ENCODE peak calls at places on chromosomes 7 and 10, in six cellular contexts. J, Y, Q, H, P and K are unnamed samples.
A peak's percentile ranks its signal among the peaks of the same experiment; 100 is the strongest.

GRCh38 chr7:151076863-151077704 is 3.5 kb downstream of the FASTK start:
- DNase-seq in H (no peak), Y (no peak), P (no peak), Q (no peak), J (peak; percentile 79), K (peak; percentile 53)

GRCh38 chr10:30114871-30115270 is 55.5 kb upstream of the JCAD start:
- DNase-seq in H (peak; percentile 24), J (no peak), Q (peak; percentile 24), Y (no peak), P (no peak), K (peak; percentile 4)

GRCh38 chr10:75770634-75771081 is 339.2 kb downstream of the LRMDA start:
- DNase-seq in Q (peak; percentile 75), P (peak; percentile 46), H (peak; percentile 97), J (no peak), Y (no peak), K (no peak)

GRCh38 chr10:118870467-118871243 is 115.9 kb upstream of the CACUL1 start:
- DNase-seq in P (no peak), H (peak; percentile 97), J (peak; percentile 81), Q (peak; percentile 63), Y (no peak), K (no peak)

GRCh38 chr10:124701435-124701834 is 42.7 kb downstream of the FAM53B start:
- DNase-seq in Q (peak; percentile 88), Y (no peak), P (peak; percentile 95), J (peak; percentile 97), H (peak; percentile 90), K (peak; percentile 72)

GRCh38 chr10:58791137-58791536 is 278.5 kb downstream of the BICC1 start:
- DNase-seq in Q (peak; percentile 85), J (no peak), Y (no peak), H (peak; percentile 64), P (no peak), K (no peak)

GRCh38 chr7:135128931-135129330 is 18.9 kb upstream of the TMEM140 start:
- DNase-seq in Q (no peak), P (no peak), H (no peak), Y (no peak), J (no peak), K (no peak)

GRCh38 chr7:81210092-81211064 is 291.5 kb upstream of the SEMA3C start:
- DNase-seq in H (peak; percentile 64), J (no peak), Y (no peak), P (no peak), Q (peak; percentile 95), K (no peak)

GRCh38 chr7:19377611-19378339 is 232.6 kb upstream of the FERD3L start:
- DNase-seq in P (no peak), H (peak; percentile 63), Q (peak; percentile 64), Y (no peak), J (no peak), K (no peak)

GRCh38 chr7:157500171-157500960 is 163.6 kb downstream of the DNAJB6 start:
- DNase-seq in P (no peak), Y (no peak), H (no peak), J (no peak), Q (no peak), K (no peak)

DNA sequence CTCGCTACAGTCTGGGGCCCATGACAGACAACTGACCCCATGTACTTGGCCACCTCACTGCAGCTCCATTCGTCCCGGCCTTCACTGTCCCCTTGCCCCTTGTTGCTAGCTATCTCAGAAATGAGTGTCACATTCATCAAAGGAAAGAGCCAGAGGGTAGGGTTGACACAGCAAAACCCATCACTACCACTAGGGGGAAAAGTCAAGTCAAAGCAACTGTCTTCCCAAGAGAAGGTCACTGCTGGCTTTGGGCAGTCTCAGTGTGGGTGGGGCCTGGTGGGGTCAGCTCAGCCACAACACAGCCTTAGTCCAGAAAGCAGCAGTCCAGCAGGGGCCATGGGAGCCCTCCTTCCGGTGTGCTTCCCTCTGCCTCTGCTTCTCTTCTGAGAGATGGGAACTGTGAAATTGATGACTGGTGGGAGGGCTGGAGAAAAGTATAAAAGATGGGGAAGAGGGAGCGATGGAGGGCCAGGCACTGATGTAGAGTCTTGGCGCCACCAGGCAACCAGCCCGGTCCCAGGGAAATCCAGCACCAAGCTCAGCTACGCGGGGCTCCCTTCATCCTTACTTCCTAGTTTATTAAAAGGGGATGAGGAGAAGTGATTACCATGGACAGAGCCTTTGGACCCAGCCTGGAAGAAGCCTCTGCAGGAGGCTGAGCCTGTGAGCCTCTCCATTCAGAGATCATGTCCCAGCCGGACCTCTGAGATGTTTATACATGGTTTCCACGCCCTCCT is 58.0 kb downstream of the PLXNA4 start:
- DNase-seq in H (peak; percentile 25), P (no peak), Q (peak; percentile 8), J (no peak), Y (no peak), K (no peak)
- TF ChIP-seq CTCF in H (peak; percentile 47), P (peak; percentile 28), Q (peak; percentile 47), J (peak; percentile 22), Y (peak; percentile 64), K (no peak)

DNA sequence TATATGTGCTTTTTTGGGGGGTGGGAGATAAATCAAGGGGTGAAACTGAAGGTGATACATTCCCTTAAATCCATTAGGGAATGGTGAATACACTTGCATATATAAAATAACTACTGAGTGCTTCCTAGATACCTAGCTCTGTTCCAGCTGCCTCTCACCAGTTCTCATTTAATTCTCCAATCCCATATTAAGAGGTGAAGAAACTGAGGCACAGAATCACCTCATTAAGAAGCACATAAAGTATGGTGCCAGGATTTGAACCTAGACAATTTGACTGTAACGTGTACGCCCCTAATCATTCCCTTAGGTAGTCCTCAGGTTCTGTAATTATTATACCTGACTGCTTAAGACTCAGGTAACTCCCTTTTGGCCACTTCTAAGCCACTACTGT is 1.5 kb upstream of the SFR1 start:
- DNase-seq in Y (no peak), Q (no peak), H (no peak), J (no peak), P (no peak), K (no peak)
- H3K4me3 ChIP-seq in Y (peak overlapping the region; percentile 71), Q (peak overlapping the region; percentile 31), H (no peak overlapping the region), J (peak overlapping the region; percentile 82), P (peak overlapping the region; percentile 77), K (no peak overlapping the region)

GRCh38 chr10:62021978-62022802 is 120.7 kb downstream of the ARID5B start:
- DNase-seq in Y (no peak), H (no peak), J (no peak), Q (no peak), P (no peak), K (no peak)

GRCh38 chr10:62020362-62020730 is 118.8 kb downstream of the ARID5B start:
- DNase-seq in Y (no peak), H (no peak), Q (no peak), P (no peak), J (no peak), K (no peak)

GRCh38 chr10:62022830-62023229 is 121.3 kb downstream of the ARID5B start:
- DNase-seq in H (no peak), P (no peak), Y (no peak), J (no peak), Q (no peak), K (no peak)

GRCh38 chr10:62019685-62020361 is 118.3 kb downstream of the ARID5B start:
- DNase-seq in H (no peak), P (no peak), J (no peak), Y (no peak), Q (peak; percentile 52), K (no peak)

DNA sequence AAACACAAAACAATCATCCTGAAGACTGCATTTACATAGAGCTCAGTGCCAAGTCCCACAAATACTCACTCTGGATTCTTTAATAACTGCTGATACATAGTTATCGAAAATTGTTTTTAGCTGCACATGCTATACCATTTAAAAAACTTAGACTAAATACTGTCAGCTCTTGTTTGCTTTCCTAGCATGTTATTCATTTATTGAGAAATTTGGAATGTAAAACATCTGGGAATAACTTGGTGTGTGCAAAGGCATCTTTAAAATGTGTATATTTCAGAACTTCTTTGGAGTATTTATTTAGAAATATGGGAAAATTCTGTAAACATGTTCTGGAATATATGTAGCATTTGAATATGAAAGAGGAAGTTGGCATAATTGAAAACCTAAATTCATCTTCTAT is 119.6 kb downstream of the ARID5B start:
- DNase-seq in Q (no peak), H (no peak), Y (no peak), P (no peak), J (no peak), K (no peak)
- TF ChIP-seq CTCF in Q (no peak), H (no peak), Y (no peak), P (no peak), J (no peak), K (no peak)

GRCh38 chr7:44491229-44491628 is 771 bp upstream of the NUDCD3 start:
- DNase-seq in H (no peak), Q (no peak), J (no peak), P (no peak), Y (no peak), K (no peak)

GRCh38 chr7:44489955-44490350 is 505 bp downstream of the NUDCD3 start:
- DNase-seq in P (no peak), H (peak; percentile 55), Y (no peak), Q (peak; percentile 41), J (no peak), K (peak; percentile 56)

GRCh38 chr7:44490351-44491200 is at the start of gene NUDCD3:
- DNase-seq in J (peak; percentile 96), H (peak; percentile 80), P (peak; percentile 84), Y (peak; percentile 93), Q (peak; percentile 90), K (peak; percentile 88)

GRCh38 chr7:44486693-44487092 is 3.8 kb downstream of the NUDCD3 start:
- DNase-seq in Y (no peak), J (no peak), P (no peak), H (peak; percentile 90), Q (peak; percentile 61), K (no peak)

DNA sequence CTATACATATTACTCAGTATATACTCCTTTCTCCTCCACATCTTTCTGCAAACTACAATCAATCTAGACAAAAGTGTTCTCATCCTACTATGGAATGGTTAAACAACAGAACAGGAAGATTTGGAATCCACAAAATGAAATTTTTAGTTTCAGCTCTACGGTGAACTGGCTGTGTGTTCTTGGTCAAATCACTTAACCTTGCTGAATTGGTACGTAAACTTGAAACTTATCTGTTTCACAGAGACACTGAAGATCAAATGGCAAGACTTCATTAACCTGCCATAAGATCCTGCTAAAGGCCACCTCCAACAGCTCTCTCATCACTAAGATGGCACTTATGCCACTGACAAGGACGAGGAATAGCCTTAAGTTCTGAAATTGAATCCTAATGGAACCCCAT is 1.5 kb downstream of the NUDCD3 start:
- DNase-seq in J (no peak), Y (no peak), Q (no peak), P (no peak), H (no peak), K (no peak)
- H3K4me3 ChIP-seq in J (peak overlapping the region; percentile 84), Y (peak overlapping the region; percentile 94), Q (peak overlapping the region; percentile 89), P (peak overlapping the region; percentile 95), H (peak overlapping the region; percentile 89), K (no peak overlapping the region)

GRCh38 chr7:31114593-31115343 is 62.7 kb downstream of the ADCYAP1R1 start:
- DNase-seq in Y (no peak), P (no peak), H (peak; percentile 51), J (no peak), Q (peak; percentile 57), K (peak; percentile 7)
- TF ChIP-seq CTCF in Y (no peak), P (no peak), H (no peak), J (no peak), Q (peak; percentile 1), K (no peak)

GRCh38 chr7:143379607-143380263 is 1.4 kb upstream of the ZYX start:
- DNase-seq in Y (no peak), Q (no peak), H (no peak), J (peak; percentile 6), P (no peak), K (no peak)
- H3K4me3 ChIP-seq in Y (peak overlapping the region; percentile 91), Q (peak overlapping the region; percentile 84), H (peak overlapping the region; percentile 93), J (peak overlapping the region; percentile 82), P (peak overlapping the region; percentile 98), K (peak overlapping the region; percentile 77)